ENCODE peak calls at places on chromosomes 4 and X, in six cellular contexts. M, K, Q, A, Z and Y are unnamed samples.

GRCh38 chr4:113732923-113733527 is 28.5 kb downstream of the CAMK2D start:
- DNase-seq in A (no peak), K (no peak), M (peak), Z (no peak), Q (no peak), Y (no peak)

GRCh38 chr4:30380404-30380998 is 339.7 kb upstream of the PCDH7 start:
- DNase-seq in K (no peak), M (peak), Q (no peak), Z (no peak), A (no peak), Y (no peak)

GRCh38 chr4:37673523-37674192 is 12.5 kb downstream of the RELL1 start:
- DNase-seq in A (no peak), Q (no peak), M (no peak), K (no peak), Z (no peak), Y (no peak)

GRCh38 chrX:1679238-1679637 is 64.4 kb downstream of the ASMT start:
- DNase-seq in Q (no peak), Z (no peak), A (peak), K (no peak), M (peak), Y (no peak)

GRCh38 chr4:145055533-145056257 is 42.3 kb downstream of the ANAPC10 start:
- DNase-seq in M (no peak), Q (no peak), A (no peak), Z (no peak), K (no peak), Y (no peak)

GRCh38 chrX:108165349-108166111 is 74.0 kb downstream of the ATG4A start:
- DNase-seq in Z (no peak), M (peak), A (peak), Q (no peak), K (no peak), Y (no peak)

GRCh38 chr4:174709531-174709930 is 119.5 kb downstream of the GLRA3 start:
- DNase-seq in A (no peak), K (no peak), M (no peak), Z (no peak), Q (no peak), Y (no peak)

GRCh38 chr4:126718161-126718560 is 914.6 kb upstream of the INTU start:
- DNase-seq in M (no peak), A (no peak), K (no peak), Z (no peak), Q (no peak), Y (no peak)

GRCh38 chr4:41814565-41814964 is 66.0 kb upstream of the PHOX2B start:
- DNase-seq in K (no peak), M (peak), Z (no peak), Q (no peak), A (no peak), Y (peak)

GRCh38 chr4:186227221-186227620 is at the start of gene KLKB1:
- DNase-seq in A (no peak), M (no peak), Z (no peak), K (no peak), Q (no peak), Y (no peak)

GRCh38 chr4:112031712-112032328 is 113.4 kb upstream of the FAM241A start:
- DNase-seq in K (no peak), A (no peak), M (peak), Z (no peak), Q (no peak), Y (peak)

GRCh38 chr4:157918036-157918832 is 254.6 kb downstream of the GASK1B start:
- DNase-seq in M (no peak), A (no peak), Q (no peak), Z (no peak), K (no peak), Y (no peak)

GRCh38 chrX:68719904-68720614 is 72.6 kb downstream of the STARD8 start:
- DNase-seq in K (no peak), Q (no peak), A (peak), Z (no peak), M (no peak), Y (no peak)
- TF ChIP-seq CTCF in K (peak), Q (no peak), A (no peak), Z (no peak), M (peak), Y (no peak)

DNA sequence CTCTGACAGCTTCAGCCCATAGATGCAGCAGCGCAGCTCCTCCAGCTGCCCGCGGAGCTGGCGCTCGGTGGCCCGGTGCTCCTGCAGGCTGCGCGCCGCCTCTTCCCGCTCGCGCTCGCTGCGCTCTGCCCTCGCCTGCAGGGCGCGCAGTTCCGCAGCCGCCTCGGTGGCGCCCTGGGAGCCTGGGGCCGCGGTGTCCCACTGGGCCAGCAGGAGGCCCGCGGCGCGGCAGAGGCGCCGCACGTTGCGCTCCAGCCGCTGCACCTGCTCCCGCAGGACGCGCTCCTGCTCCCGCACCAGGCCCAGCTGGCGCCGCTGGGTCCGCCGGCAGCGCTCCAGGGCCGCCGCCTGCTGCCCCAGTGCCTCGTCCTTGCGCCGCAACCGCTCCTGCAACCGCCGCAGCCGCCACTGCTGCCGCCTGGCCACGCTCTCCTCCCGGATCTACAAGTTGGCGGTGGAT is 10.1 kb downstream of the C4orf50 start:
- DNase-seq in A (no peak), K (no peak), Z (no peak), Q (no peak), M (peak), Y (no peak)
- TF ChIP-seq CTCF in A (no peak), K (no peak), Z (no peak), Q (no peak), M (no peak), Y (no peak)

GRCh38 chr4:181939199-181939945 is 303.8 kb upstream of the TENM3 start:
- DNase-seq in Q (no peak), M (peak), K (no peak), A (no peak), Z (no peak), Y (no peak)
- TF ChIP-seq CTCF in Q (no peak), M (peak), K (no peak), A (no peak), Z (no peak), Y (no peak)

GRCh38 chr4:110508827-110509446 is 33.0 kb downstream of the ENPEP start:
- DNase-seq in A (no peak), Q (no peak), Z (no peak), M (peak), K (no peak), Y (no peak)
- TF ChIP-seq CTCF in A (no peak), Q (no peak), Z (no peak), M (peak), K (no peak), Y (no peak)

DNA sequence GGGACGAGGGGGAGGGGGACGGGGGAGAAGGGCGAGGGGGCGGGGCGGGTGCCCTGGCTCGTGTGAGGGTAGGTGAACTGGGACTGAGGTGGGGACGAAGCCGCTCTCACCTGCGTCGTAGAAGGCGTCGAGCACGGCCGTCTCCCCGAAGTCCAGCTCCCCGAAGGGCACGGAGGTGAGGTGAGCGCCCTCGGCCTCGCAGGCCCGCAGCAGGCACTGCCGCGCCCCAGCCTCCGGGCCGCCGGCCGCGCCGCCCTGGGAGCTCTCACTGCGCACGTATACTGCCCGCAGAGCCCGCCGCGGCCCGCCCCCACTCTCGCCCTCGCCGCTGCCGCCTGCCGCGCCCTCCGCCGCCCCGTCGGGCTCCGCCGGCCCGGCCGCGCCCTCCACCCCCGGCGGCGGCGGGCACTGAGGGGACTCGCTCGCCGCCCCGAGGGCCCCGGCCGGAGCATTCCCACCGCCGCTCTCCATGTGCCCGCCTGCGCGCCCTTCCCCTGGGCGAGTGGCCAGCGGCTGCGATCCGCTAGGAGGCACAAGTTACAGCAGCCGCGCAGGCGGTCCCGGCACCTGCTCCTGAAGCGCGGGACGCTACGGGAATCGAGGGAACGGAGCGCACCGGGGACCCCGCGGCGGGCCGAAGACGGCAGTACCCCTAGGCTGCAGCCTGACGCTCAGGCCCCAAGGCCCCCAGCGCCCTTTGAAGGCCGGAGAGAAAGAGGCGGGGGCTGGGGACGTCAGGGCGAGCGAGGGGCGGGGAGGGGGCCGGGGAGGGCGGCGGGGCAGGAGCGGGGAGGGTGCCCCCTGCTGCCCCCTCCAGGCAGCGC is at the start of gene MAP3K15:
- DNase-seq in K (peak), A (peak), Z (peak), Q (no peak), M (no peak), Y (peak)
- TF ChIP-seq CTCF in K (no peak), A (no peak), Z (no peak), Q (no peak), M (no peak), Y (peak)

DNA sequence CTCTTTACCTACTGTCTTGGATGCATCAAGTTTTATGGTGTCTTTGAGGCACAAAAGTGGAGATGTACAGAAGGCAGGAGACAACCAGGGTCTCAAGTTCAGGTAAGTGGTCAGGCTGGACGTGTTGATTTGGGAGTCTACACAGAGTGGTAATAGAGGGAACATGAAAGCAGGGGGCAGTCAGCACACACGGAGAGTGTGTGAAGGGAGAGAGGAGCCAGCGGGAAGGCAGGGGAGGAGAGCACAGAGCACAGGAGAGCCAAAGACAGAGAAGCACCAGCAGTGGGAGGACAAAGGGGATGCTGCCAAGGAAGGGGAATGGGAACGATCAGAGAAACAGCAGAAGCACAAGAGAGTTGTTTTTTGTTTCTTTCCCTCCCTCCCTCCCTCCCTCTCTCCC is 32.9 kb downstream of the TMEM150C start:
- DNase-seq in M (no peak), A (no peak), Z (no peak), Q (no peak), K (no peak), Y (no peak)
- TF ChIP-seq CTCF in M (no peak), A (no peak), Z (no peak), Q (no peak), K (no peak), Y (no peak)

DNA sequence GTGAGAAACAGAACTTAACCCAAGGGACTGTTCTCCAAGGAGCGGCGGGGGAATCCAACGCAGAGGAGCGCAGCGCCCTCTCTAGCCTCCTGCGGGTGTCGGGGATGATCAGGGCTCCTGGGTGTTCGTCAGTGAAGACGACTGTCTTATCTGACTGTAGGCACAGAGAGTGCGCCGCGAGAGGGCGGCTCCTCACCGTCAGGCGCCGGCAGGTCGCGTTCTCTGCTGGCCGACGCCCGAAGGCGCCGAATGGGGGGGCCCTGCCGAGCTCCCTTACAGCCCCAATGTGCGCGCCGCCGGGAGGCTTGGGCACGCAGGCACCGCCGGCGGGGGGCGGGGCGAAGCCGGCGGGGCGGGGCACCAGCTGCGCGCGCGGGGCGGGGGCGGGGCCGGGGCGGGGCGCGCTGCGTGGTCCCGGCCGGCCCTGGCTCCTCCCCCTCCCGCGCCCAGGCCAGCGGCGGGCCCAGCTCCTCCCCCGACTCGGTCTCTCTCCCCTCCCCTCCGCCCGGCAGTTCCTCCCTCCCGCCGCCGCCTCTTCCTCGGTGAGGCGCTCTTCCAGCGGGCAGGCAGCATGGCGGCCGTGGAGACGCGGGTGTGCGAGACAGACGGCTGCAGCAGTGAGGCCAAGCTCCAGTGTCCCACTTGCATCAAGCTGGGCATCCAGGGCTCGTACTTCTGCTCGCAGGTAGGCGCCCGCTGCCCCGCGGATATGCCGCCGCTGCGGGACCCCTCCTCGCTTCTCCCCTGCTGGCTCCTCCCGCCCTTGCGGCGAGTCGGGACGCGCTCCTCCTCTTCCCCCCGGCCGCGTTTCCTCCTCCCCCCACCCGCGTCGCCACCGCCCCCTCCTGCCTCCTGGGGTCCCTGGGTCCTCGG is at the start of gene METAP1:
- DNase-seq in Z (peak), A (peak), K (peak), Q (peak), M (peak), Y (peak)
- TF ChIP-seq CTCF in Z (no peak), A (peak), K (peak), Q (peak), M (peak), Y (peak)

GRCh38 chrX:153551135-153551534 is 33.7 kb downstream of the ATP2B3 start:
- DNase-seq in K (no peak), A (no peak), Z (no peak), Q (no peak), M (peak), Y (no peak)

GRCh38 chrX:153556767-153557166 is 39.3 kb downstream of the ATP2B3 start:
- DNase-seq in K (no peak), Q (no peak), A (no peak), Z (no peak), M (no peak), Y (no peak)

GRCh38 chrX:153557618-153558017 is 40.2 kb downstream of the ATP2B3 start:
- DNase-seq in M (no peak), Z (no peak), K (no peak), Q (no peak), A (no peak), Y (no peak)

GRCh38 chrX:153549807-153550206 is 32.4 kb downstream of the ATP2B3 start:
- DNase-seq in Z (no peak), M (no peak), A (no peak), Q (no peak), K (no peak), Y (no peak)

GRCh38 chrX:153554519-153555167 is 37.2 kb downstream of the ATP2B3 start:
- DNase-seq in Q (peak), Z (peak), M (peak), K (peak), A (peak), Y (peak)
- TF ChIP-seq CTCF in Q (peak), Z (no peak), M (peak), K (peak), A (no peak), Y (peak)